ENCODE peak calls at places on chromosomes 3 and 15, in four cellular contexts. T is sigmoid colon, Y is HCT116, I is K562. S is an unnamed sample.

GRCh38 chr15:33932734-33933133 is 35.6 kb upstream of the CHRM5 start:
- DNase-seq in T (no peak), Y (no peak), I (no peak), S (no peak)

GRCh38 chr3:37864904-37865303 is 3.2 kb downstream of the CTDSPL start:
- DNase-seq in T (no peak), Y (no peak), I (no peak), S (no peak)

GRCh38 chr15:59997070-59997701 is 6.9 kb upstream of the FOXB1 start:
- DNase-seq in T (no peak), Y (no peak), I (peak; percentile 45), S (no peak)

GRCh38 chr3:194315088-194315964 is 35.8 kb downstream of the CPN2 start:
- DNase-seq in T (peak; percentile 94), Y (peak; percentile 63), I (peak; percentile 93), S (peak; percentile 79)

GRCh38 chr15:27258287-27258686 is 287.3 kb downstream of the GABRG3 start:
- DNase-seq in T (no peak), Y (no peak), I (no peak), S (no peak)

GRCh38 chr3:52067046-52067445 is 10.7 kb upstream of the DUSP7 start:
- DNase-seq in T (no peak), Y (no peak), I (no peak), S (no peak)

GRCh38 chr3:144775581-144775980 is 804.0 kb downstream of the DIPK2A start:
- DNase-seq in T (no peak), Y (no peak), I (no peak), S (no peak)

GRCh38 chr3:38549957-38550840 is 54.1 kb downstream of the EXOG start:
- DNase-seq in T (no peak), Y (no peak), I (no peak), S (no peak)

GRCh38 chr3:54235998-54236397 is 113.6 kb downstream of the CACNA2D3 start:
- DNase-seq in T (no peak), Y (no peak), I (no peak), S (no peak)

GRCh38 chr3:182713743-182714517 is 79.4 kb upstream of the ATP11B start:
- DNase-seq in T (no peak), Y (peak; percentile 60), I (no peak), S (peak; percentile 85)

GRCh38 chr15:43266834-43267233 is at the start of gene TGM5:
- DNase-seq in T (no peak), Y (no peak), I (no peak), S (no peak)

GRCh38 chr3:178236555-178237277 is 299.5 kb upstream of the KCNMB2 start:
- DNase-seq in T (no peak), Y (no peak), I (no peak), S (no peak)

GRCh38 chr3:13066236-13066635 is 7.0 kb downstream of the IQSEC1 start:
- DNase-seq in T (no peak), Y (no peak), I (no peak), S (no peak)

GRCh38 chr3:28239108-28239507 is 2.3 kb upstream of the CMC1 start:
- DNase-seq in T (no peak), Y (no peak), I (no peak), S (no peak)

GRCh38 chr3:65425880-65426279 is 612.8 kb downstream of the MAGI1 start:
- DNase-seq in T (no peak), Y (no peak), I (no peak), S (no peak)

GRCh38 chr15:45729146-45729545 is 94.3 kb downstream of the SQOR start:
- DNase-seq in T (no peak), Y (no peak), I (no peak), S (no peak)

GRCh38 chr15:69810441-69811071 is 287.2 kb downstream of the TLE3 start:
- DNase-seq in T (no peak), Y (no peak), I (no peak), S (no peak)

GRCh38 chr3:107969994-107970896 is 120.6 kb downstream of the CD47 start:
- DNase-seq in T (no peak), Y (no peak), I (no peak), S (no peak)

GRCh38 chr15:44719293-44719999 is 8.1 kb downstream of the B2M start:
- DNase-seq in T (no peak), Y (no peak), I (no peak), S (no peak)

GRCh38 chr15:96300808-96301207 is 29.7 kb upstream of the NR2F2 start:
- DNase-seq in T (no peak), Y (no peak), I (no peak), S (no peak)
- TF ChIP-seq POLR2A in T (no peak), Y (no peak), I (no peak), S (no peak)

GRCh38 chr15:40939909-40940801 is 11.0 kb downstream of the DLL4 start:
- DNase-seq in T (no peak), Y (no peak), I (no peak), S (no peak)

GRCh38 chr15:40942337-40942854 is 10.9 kb upstream of the CHAC1 start:
- DNase-seq in T (no peak), Y (no peak), I (no peak), S (peak; percentile 47)

GRCh38 chr15:40942865-40943264 is 10.4 kb upstream of the CHAC1 start:
- DNase-seq in T (no peak), Y (no peak), I (no peak), S (no peak)

GRCh38 chr15:40941528-40942336 is 11.5 kb upstream of the CHAC1 start:
- DNase-seq in T (peak; percentile 86), Y (no peak), I (peak; percentile 95), S (peak; percentile 67)

DNA sequence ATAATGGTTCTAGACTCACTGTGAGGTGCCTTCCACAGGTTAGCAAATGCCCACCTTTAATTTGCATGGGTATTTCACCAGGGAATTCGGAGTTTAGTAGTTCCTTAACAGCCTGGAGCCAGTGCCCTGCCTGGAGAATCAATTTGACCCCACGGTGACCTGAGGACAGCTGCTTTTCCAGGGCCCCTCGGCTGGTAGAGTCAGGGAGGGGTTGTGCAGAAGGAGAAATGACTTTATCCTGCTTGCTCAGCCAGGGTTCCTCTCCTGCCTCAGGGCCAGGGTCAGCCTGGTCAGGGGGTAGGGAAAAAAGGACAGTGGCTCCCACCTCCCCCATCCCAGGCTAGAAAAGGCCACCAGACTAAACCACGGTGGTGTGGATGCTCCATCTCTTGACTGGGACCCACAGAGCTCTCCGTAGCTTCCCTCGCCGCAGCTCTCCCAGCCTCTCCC is 12.0 kb downstream of the DLL4 start:
- DNase-seq in T (no peak), Y (no peak), I (peak; percentile 27), S (no peak)
- TF ChIP-seq POLR2A in T (no peak), Y (no peak), I (no peak), S (no peak)

DNA sequence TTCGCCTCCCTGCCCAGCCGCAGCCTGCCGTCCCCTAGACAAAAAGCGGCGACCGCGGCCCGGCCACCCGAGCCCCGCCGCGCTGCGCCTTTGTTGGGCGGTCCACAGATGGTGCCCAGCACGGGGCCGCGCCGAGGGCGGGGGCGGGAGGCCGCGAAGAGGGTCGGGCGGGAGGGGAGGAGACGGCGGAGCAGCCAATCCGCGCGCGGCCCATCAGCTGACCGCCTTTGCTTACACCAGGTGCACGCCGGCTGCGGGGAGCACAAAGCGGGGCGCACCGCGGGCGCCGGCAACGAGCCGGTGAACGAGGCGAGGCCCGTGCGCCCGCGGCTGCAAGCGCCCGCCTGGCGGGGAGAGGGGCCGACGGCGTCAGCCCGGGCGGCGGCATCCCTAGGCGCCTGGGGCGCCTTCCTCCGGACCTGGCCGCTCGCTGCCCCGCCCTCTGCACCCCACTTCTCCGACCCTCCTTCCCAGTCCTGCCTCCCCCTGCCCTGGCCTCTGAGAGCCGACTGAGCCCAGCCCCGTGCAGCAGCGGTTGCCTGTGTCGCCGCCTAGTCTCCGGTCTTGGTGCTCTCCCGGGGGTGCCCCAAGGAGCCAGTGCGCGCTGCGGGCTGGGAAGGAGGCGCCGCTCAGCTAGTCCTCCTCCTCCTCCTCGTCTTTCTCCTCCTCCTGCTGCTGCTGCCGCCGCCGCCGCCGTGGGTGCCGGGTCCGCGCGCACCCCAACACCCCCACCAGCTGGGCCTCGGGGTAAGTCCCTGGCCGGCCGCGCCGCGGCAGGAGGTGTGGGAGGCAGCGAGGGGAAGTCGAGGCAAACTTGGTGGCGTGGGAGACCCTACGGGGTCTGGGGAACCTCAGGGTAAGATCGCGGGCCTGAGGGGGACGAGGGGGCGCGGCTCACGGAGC is at the start of gene LRRN1:
- DNase-seq in T (peak; percentile 61), Y (no peak), I (no peak), S (peak; percentile 2)
- TF ChIP-seq POLR2A in T (no peak), Y (no peak), I (no peak), S (no peak)

DNA sequence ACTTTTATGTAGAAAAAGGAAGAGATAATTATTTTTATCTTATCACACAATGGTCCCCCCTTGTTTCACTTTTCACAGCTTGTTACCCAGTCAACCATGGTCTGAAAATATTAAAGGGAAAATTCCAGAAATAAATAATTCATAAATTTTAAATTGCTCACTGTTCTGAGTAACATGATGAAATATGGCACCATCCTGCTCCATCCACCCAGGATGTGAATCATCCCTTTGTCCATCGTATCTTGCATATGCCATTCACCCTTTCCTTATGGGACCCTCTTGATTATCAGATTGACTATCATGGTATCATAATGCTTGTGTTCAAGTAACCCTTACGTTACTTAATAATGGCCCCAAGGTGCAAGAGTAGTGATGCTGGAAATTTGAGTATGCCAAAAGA is 43.7 kb downstream of the ANKRD28 start:
- DNase-seq in T (no peak), Y (no peak), I (no peak), S (no peak)
- TF ChIP-seq POLR2A in T (no peak), Y (no peak), I (no peak), S (no peak)

GRCh38 chr15:31344824-31345605 is 18.4 kb downstream of the KLF13 start:
- DNase-seq in T (no peak), Y (no peak), I (no peak), S (peak; percentile 55)
- TF ChIP-seq POLR2A in T (no peak), Y (no peak), I (no peak), S (no peak)

S was measured in erythroblast.